ENCODE peak calls at places on chromosomes 16 and 17, in ten cellular contexts. One of them, this sample, is unnamed.
A peak's percentile ranks its signal among the peaks of the same experiment; 100 is the strongest.

GRCh38 chr16:70693231-70693671 is 7.4 kb upstream of the MTSS2 start:
- DNase-seq in activated CD8-positive, alpha-beta T cell treated with anti-CD3 and anti-CD28 coated beads for 36 hours: no peak
- DNase-seq in NCI-H1092: no peak
- DNase-seq in adipocyte: peak; percentile 21
- DNase-seq in sciatic nerve: no peak
- DNase-seq in CD4-positive, CD25-positive, alpha-beta regulatory T cell: no peak
- DNase-seq in choroid plexus epithelial cell: no peak
- DNase-seq in hypothalamus: no peak
- DNase-seq in DMS153: no peak
- DNase-seq in T-helper 1 cell: no peak
- DNase-seq in this sample: no peak

GRCh38 chr17:16925461-16926060 is 46.4 kb downstream of the TNFRSF13B start:
- DNase-seq in activated CD8-positive, alpha-beta T cell treated with anti-CD3 and anti-CD28 coated beads for 36 hours: no peak
- DNase-seq in NCI-H1092: no peak
- DNase-seq in adipocyte: no peak
- DNase-seq in sciatic nerve: no peak
- DNase-seq in CD4-positive, CD25-positive, alpha-beta regulatory T cell: no peak
- DNase-seq in choroid plexus epithelial cell: no peak
- DNase-seq in hypothalamus: no peak
- DNase-seq in DMS153: no peak
- DNase-seq in T-helper 1 cell: no peak
- DNase-seq in this sample: no peak

GRCh38 chr17:79664925-79665738 is 54.3 kb upstream of the RBFOX3 start:
- DNase-seq in activated CD8-positive, alpha-beta T cell treated with anti-CD3 and anti-CD28 coated beads for 36 hours: no peak
- DNase-seq in NCI-H1092: peak; percentile 81
- DNase-seq in adipocyte: peak; percentile 3
- DNase-seq in sciatic nerve: peak; percentile 75
- DNase-seq in CD4-positive, CD25-positive, alpha-beta regulatory T cell: no peak
- DNase-seq in choroid plexus epithelial cell: no peak
- DNase-seq in hypothalamus: peak; percentile 30
- DNase-seq in DMS153: peak; percentile 35
- DNase-seq in T-helper 1 cell: no peak
- DNase-seq in this sample: no peak

GRCh38 chr16:69724981-69725479 is 1.3 kb downstream of the NQO1 start:
- DNase-seq in activated CD8-positive, alpha-beta T cell treated with anti-CD3 and anti-CD28 coated beads for 36 hours: no peak
- DNase-seq in NCI-H1092: no peak
- DNase-seq in adipocyte: peak; percentile 56
- DNase-seq in sciatic nerve: no peak
- DNase-seq in CD4-positive, CD25-positive, alpha-beta regulatory T cell: no peak
- DNase-seq in choroid plexus epithelial cell: peak; percentile 45
- DNase-seq in hypothalamus: no peak
- DNase-seq in DMS153: no peak
- DNase-seq in T-helper 1 cell: no peak
- DNase-seq in this sample: no peak

GRCh38 chr16:88965411-88965810 is 11.6 kb downstream of the CBFA2T3 start:
- DNase-seq in activated CD8-positive, alpha-beta T cell treated with anti-CD3 and anti-CD28 coated beads for 36 hours: no peak
- DNase-seq in NCI-H1092: no peak
- DNase-seq in adipocyte: no peak
- DNase-seq in sciatic nerve: no peak
- DNase-seq in CD4-positive, CD25-positive, alpha-beta regulatory T cell: no peak
- DNase-seq in choroid plexus epithelial cell: no peak
- DNase-seq in hypothalamus: no peak
- DNase-seq in DMS153: no peak
- DNase-seq in T-helper 1 cell: no peak
- DNase-seq in this sample: no peak

GRCh38 chr16:50299508-50300105 is 33.3 kb downstream of the ADCY7 start:
- DNase-seq in activated CD8-positive, alpha-beta T cell treated with anti-CD3 and anti-CD28 coated beads for 36 hours: no peak
- DNase-seq in NCI-H1092: no peak
- DNase-seq in adipocyte: no peak
- DNase-seq in sciatic nerve: peak; percentile 45
- DNase-seq in CD4-positive, CD25-positive, alpha-beta regulatory T cell: no peak
- DNase-seq in choroid plexus epithelial cell: no peak
- DNase-seq in hypothalamus: no peak
- DNase-seq in DMS153: no peak
- DNase-seq in T-helper 1 cell: no peak
- DNase-seq in this sample: no peak

GRCh38 chr16:56203052-56203451 is 11.8 kb downstream of the GNAO1 start:
- DNase-seq in activated CD8-positive, alpha-beta T cell treated with anti-CD3 and anti-CD28 coated beads for 36 hours: peak; percentile 76
- DNase-seq in NCI-H1092: no peak
- DNase-seq in adipocyte: no peak
- DNase-seq in sciatic nerve: no peak
- DNase-seq in CD4-positive, CD25-positive, alpha-beta regulatory T cell: no peak
- DNase-seq in choroid plexus epithelial cell: peak; percentile 9
- DNase-seq in hypothalamus: peak; percentile 32
- DNase-seq in DMS153: no peak
- DNase-seq in T-helper 1 cell: peak; percentile 40
- DNase-seq in this sample: peak; percentile 4

GRCh38 chr17:7216242-7217112 is 3.2 kb downstream of the DLG4 start:
- DNase-seq in activated CD8-positive, alpha-beta T cell treated with anti-CD3 and anti-CD28 coated beads for 36 hours: no peak
- DNase-seq in NCI-H1092: no peak
- DNase-seq in adipocyte: peak; percentile 13
- DNase-seq in sciatic nerve: no peak
- DNase-seq in CD4-positive, CD25-positive, alpha-beta regulatory T cell: no peak
- DNase-seq in choroid plexus epithelial cell: no peak
- DNase-seq in hypothalamus: no peak
- DNase-seq in DMS153: no peak
- DNase-seq in T-helper 1 cell: no peak
- DNase-seq in this sample: no peak

GRCh38 chr16:83554096-83554495 is 253.7 kb upstream of the HSBP1 start:
- DNase-seq in activated CD8-positive, alpha-beta T cell treated with anti-CD3 and anti-CD28 coated beads for 36 hours: no peak
- DNase-seq in NCI-H1092: no peak
- DNase-seq in adipocyte: peak; percentile 32
- DNase-seq in sciatic nerve: no peak
- DNase-seq in CD4-positive, CD25-positive, alpha-beta regulatory T cell: no peak
- DNase-seq in choroid plexus epithelial cell: no peak
- DNase-seq in hypothalamus: no peak
- DNase-seq in DMS153: no peak
- DNase-seq in T-helper 1 cell: no peak
- DNase-seq in this sample: no peak

GRCh38 chr17:51793686-51794085 is 364.8 kb downstream of the CA10 start:
- DNase-seq in activated CD8-positive, alpha-beta T cell treated with anti-CD3 and anti-CD28 coated beads for 36 hours: no peak
- DNase-seq in NCI-H1092: no peak
- DNase-seq in adipocyte: no peak
- DNase-seq in sciatic nerve: no peak
- DNase-seq in CD4-positive, CD25-positive, alpha-beta regulatory T cell: no peak
- DNase-seq in choroid plexus epithelial cell: no peak
- DNase-seq in hypothalamus: no peak
- DNase-seq in DMS153: peak; percentile 50
- DNase-seq in T-helper 1 cell: no peak
- DNase-seq in this sample: no peak